ENCODE peak calls at places on chromosomes 5 and 9, in seven cellular contexts. One of them, this sample, is unnamed.

GRCh38 chr9:20658677-20659473 is 25.2 kb upstream of the FOCAD start:
- DNase-seq in nucleus accumbens: no peak
- DNase-seq in ovary: no peak
- DNase-seq in GM12892: no peak
- DNase-seq in hypothalamus: no peak
- DNase-seq in NCI-H1694 treated with DMSO at 0.1 percent for 48 hours: no peak
- DNase-seq in iris pigment epithelial cell: no peak
- DNase-seq in this sample: no peak

GRCh38 chr9:104864675-104865104 is 63.3 kb downstream of the ABCA1 start:
- DNase-seq in nucleus accumbens: no peak
- DNase-seq in ovary: no peak
- DNase-seq in GM12892: no peak
- DNase-seq in hypothalamus: no peak
- DNase-seq in NCI-H1694 treated with DMSO at 0.1 percent for 48 hours: no peak
- DNase-seq in iris pigment epithelial cell: peak; percentile 90
- DNase-seq in this sample: no peak

GRCh38 chr5:74187757-74188156 is 452.8 kb downstream of the ENC1 start:
- DNase-seq in nucleus accumbens: no peak
- DNase-seq in ovary: no peak
- DNase-seq in GM12892: no peak
- DNase-seq in hypothalamus: no peak
- DNase-seq in NCI-H1694 treated with DMSO at 0.1 percent for 48 hours: no peak
- DNase-seq in iris pigment epithelial cell: no peak
- DNase-seq in this sample: no peak

GRCh38 chr9:38061326-38061947 is 7.6 kb downstream of the SHB start:
- DNase-seq in nucleus accumbens: no peak
- DNase-seq in ovary: no peak
- DNase-seq in GM12892: no peak
- DNase-seq in hypothalamus: no peak
- DNase-seq in NCI-H1694 treated with DMSO at 0.1 percent for 48 hours: no peak
- DNase-seq in iris pigment epithelial cell: no peak
- DNase-seq in this sample: no peak

GRCh38 chr5:73482383-73483193 is 15.7 kb upstream of the BTF3 start:
- DNase-seq in nucleus accumbens: no peak
- DNase-seq in ovary: no peak
- DNase-seq in GM12892: no peak
- DNase-seq in hypothalamus: no peak
- DNase-seq in NCI-H1694 treated with DMSO at 0.1 percent for 48 hours: no peak
- DNase-seq in iris pigment epithelial cell: peak; percentile 59
- DNase-seq in this sample: no peak

GRCh38 chr9:113511047-113511521 is 47.6 kb downstream of the RGS3 start:
- DNase-seq in nucleus accumbens: no peak
- DNase-seq in ovary: no peak
- DNase-seq in GM12892: no peak
- DNase-seq in hypothalamus: no peak
- DNase-seq in NCI-H1694 treated with DMSO at 0.1 percent for 48 hours: no peak
- DNase-seq in iris pigment epithelial cell: no peak
- DNase-seq in this sample: no peak

GRCh38 chr9:132820545-132820944 is 57.5 kb downstream of the AK8 start:
- DNase-seq in nucleus accumbens: no peak
- DNase-seq in ovary: no peak
- DNase-seq in GM12892: no peak
- DNase-seq in hypothalamus: no peak
- DNase-seq in NCI-H1694 treated with DMSO at 0.1 percent for 48 hours: no peak
- DNase-seq in iris pigment epithelial cell: no peak
- DNase-seq in this sample: no peak

GRCh38 chr5:142141463-142141862 is 32.9 kb downstream of the NDFIP1 start:
- DNase-seq in nucleus accumbens: no peak
- DNase-seq in ovary: no peak
- DNase-seq in GM12892: no peak
- DNase-seq in hypothalamus: no peak
- DNase-seq in NCI-H1694 treated with DMSO at 0.1 percent for 48 hours: no peak
- DNase-seq in iris pigment epithelial cell: no peak
- DNase-seq in this sample: no peak

GRCh38 chr9:128969491-128969890 is 22.0 kb downstream of the NUP188 start:
- DNase-seq in nucleus accumbens: no peak
- DNase-seq in ovary: no peak
- DNase-seq in GM12892: no peak
- DNase-seq in hypothalamus: no peak
- DNase-seq in NCI-H1694 treated with DMSO at 0.1 percent for 48 hours: no peak
- DNase-seq in iris pigment epithelial cell: peak; percentile 47
- DNase-seq in this sample: no peak

GRCh38 chr5:82984786-82985762 is 92.1 kb downstream of the TMEM167A start:
- DNase-seq in nucleus accumbens: no peak
- DNase-seq in ovary: no peak
- DNase-seq in GM12892: no peak
- DNase-seq in hypothalamus: no peak
- DNase-seq in NCI-H1694 treated with DMSO at 0.1 percent for 48 hours: no peak
- DNase-seq in iris pigment epithelial cell: no peak
- DNase-seq in this sample: no peak

GRCh38 chr5:53469946-53470687 is 10.3 kb upstream of the FST start:
- DNase-seq in nucleus accumbens: no peak
- DNase-seq in ovary: no peak
- DNase-seq in GM12892: no peak
- DNase-seq in hypothalamus: no peak
- DNase-seq in NCI-H1694 treated with DMSO at 0.1 percent for 48 hours: no peak
- DNase-seq in iris pigment epithelial cell: peak; percentile 65
- DNase-seq in this sample: no peak

GRCh38 chr9:131781069-131781468 is 41.2 kb upstream of the RAPGEF1 start:
- DNase-seq in nucleus accumbens: no peak
- DNase-seq in ovary: no peak
- DNase-seq in GM12892: no peak
- DNase-seq in hypothalamus: no peak
- DNase-seq in NCI-H1694 treated with DMSO at 0.1 percent for 48 hours: no peak
- DNase-seq in iris pigment epithelial cell: peak; percentile 71
- DNase-seq in this sample: no peak

GRCh38 chr5:142780871-142781270 is 10.7 kb downstream of the ARHGAP26 start:
- DNase-seq in nucleus accumbens: no peak
- DNase-seq in ovary: no peak
- DNase-seq in GM12892: no peak
- DNase-seq in hypothalamus: no peak
- DNase-seq in NCI-H1694 treated with DMSO at 0.1 percent for 48 hours: no peak
- DNase-seq in iris pigment epithelial cell: no peak
- DNase-seq in this sample: no peak

GRCh38 chr5:87741891-87742290 is 329.2 kb upstream of the CCNH start:
- DNase-seq in nucleus accumbens: no peak
- DNase-seq in ovary: no peak
- DNase-seq in GM12892: no peak
- DNase-seq in hypothalamus: no peak
- DNase-seq in NCI-H1694 treated with DMSO at 0.1 percent for 48 hours: no peak
- DNase-seq in iris pigment epithelial cell: no peak
- DNase-seq in this sample: no peak

GRCh38 chr5:17217421-17218352 is at the start of gene BASP1:
- DNase-seq in nucleus accumbens: no peak
- DNase-seq in ovary: peak; percentile 86
- DNase-seq in GM12892: peak; percentile 49
- DNase-seq in hypothalamus: peak; percentile 57
- DNase-seq in NCI-H1694 treated with DMSO at 0.1 percent for 48 hours: peak; percentile 45
- DNase-seq in iris pigment epithelial cell: peak; percentile 90
- DNase-seq in this sample: peak; percentile 88

GRCh38 chr5:135979510-135979909 is 24.7 kb upstream of the LECT2 start:
- DNase-seq in nucleus accumbens: no peak
- DNase-seq in ovary: no peak
- DNase-seq in GM12892: no peak
- DNase-seq in hypothalamus: no peak
- DNase-seq in NCI-H1694 treated with DMSO at 0.1 percent for 48 hours: no peak
- DNase-seq in iris pigment epithelial cell: peak; percentile 87
- DNase-seq in this sample: no peak

GRCh38 chr5:18264126-18264882 is 630.0 kb downstream of the TAF11L14 start:
- DNase-seq in nucleus accumbens: no peak
- DNase-seq in ovary: no peak
- DNase-seq in GM12892: no peak
- DNase-seq in hypothalamus: no peak
- DNase-seq in NCI-H1694 treated with DMSO at 0.1 percent for 48 hours: no peak
- DNase-seq in iris pigment epithelial cell: no peak
- DNase-seq in this sample: no peak